ENCODE peak calls at places on chromosomes 4 and X, in five cellular contexts. G is A549, L is K562, Q is HepG2, W is endothelial cell of umbilical vein. O is an unnamed sample.

GRCh38 chr4:73603854-73604584 is 16.2 kb downstream of the RASSF6 start:
- DNase-seq in G (no peak), L (no peak), Q (no peak), W (peak; percentile 32), O (no peak)

GRCh38 chr4:27198971-27199370 is 338.3 kb downstream of the STIM2 start:
- DNase-seq in G (no peak), L (no peak), Q (no peak), W (no peak), O (no peak)

GRCh38 chr4:144355809-144356757 is 215.6 kb upstream of the GYPA start:
- DNase-seq in G (peak; percentile 12), L (no peak), Q (peak; percentile 3), W (peak; percentile 88), O (peak; percentile 74)

GRCh38 chrX:41313419-41313818 is 20.5 kb upstream of the DDX3X start:
- DNase-seq in G (no peak), L (no peak), Q (no peak), W (no peak), O (no peak)

GRCh38 chr4:11724731-11725130 is 296.0 kb upstream of the HS3ST1 start:
- DNase-seq in G (no peak), L (no peak), Q (no peak), W (peak; percentile 49), O (no peak)

GRCh38 chr4:55397024-55397520 is 1.3 kb downstream of the TMEM165 start:
- DNase-seq in G (no peak), L (no peak), Q (no peak), W (peak; percentile 28), O (peak; percentile 36)

GRCh38 chr4:108172231-108172779 is 3.6 kb upstream of the LEF1 start:
- DNase-seq in G (no peak), L (no peak), Q (no peak), W (no peak), O (no peak)

GRCh38 chrX:41720125-41720780 is 3.7 kb upstream of the GPR82 start:
- DNase-seq in G (no peak), L (no peak), Q (no peak), W (no peak), O (peak; percentile 20)

GRCh38 chr4:76981649-76982048 is 32.1 kb downstream of the SEPTIN11 start:
- DNase-seq in G (no peak), L (no peak), Q (no peak), W (no peak), O (no peak)

GRCh38 chrX:2442694-2443093 is 58.1 kb downstream of the DHRSX start:
- DNase-seq in G (no peak), L (no peak), Q (no peak), W (no peak), O (no peak)

GRCh38 chrX:125004799-125005198 is 314.9 kb upstream of the TEX13C start:
- DNase-seq in G (no peak), L (peak; percentile 10), Q (no peak), W (no peak), O (no peak)

GRCh38 chr4:169103966-169104412 is 93.9 kb upstream of the CBR4 start:
- DNase-seq in G (no peak), L (no peak), Q (no peak), W (no peak), O (no peak)

GRCh38 chrX:110146521-110146920 is 143.6 kb downstream of the TMEM164 start:
- DNase-seq in G (peak; percentile 55), L (peak; percentile 63), Q (peak; percentile 45), W (peak; percentile 36), O (peak; percentile 63)

GRCh38 chr4:25578431-25578830 is 77.2 kb upstream of the SLC34A2 start:
- DNase-seq in G (no peak), L (no peak), Q (no peak), W (no peak), O (no peak)

GRCh38 chr4:149927514-149927913 is 111.9 kb upstream of the IQCM start:
- DNase-seq in G (no peak), L (no peak), Q (no peak), W (no peak), O (no peak)

GRCh38 chr4:54657194-54657555 is 582 bp upstream of the KIT start:
- DNase-seq in G (no peak), L (no peak), Q (no peak), W (no peak), O (no peak)

GRCh38 chrX:150761819-150762216 is 68.6 kb downstream of the MTMR1 start:
- DNase-seq in G (no peak), L (no peak), Q (no peak), W (no peak), O (no peak)

GRCh38 chr4:144171697-144172096 is 31.2 kb upstream of the GYPA start:
- DNase-seq in G (no peak), L (no peak), Q (no peak), W (no peak), O (no peak)

GRCh38 chr4:163048447-163048846 is 118.2 kb downstream of the NAF1 start:
- DNase-seq in G (peak; percentile 31), L (peak; percentile 37), Q (peak; percentile 21), W (peak; percentile 8), O (peak; percentile 36)

GRCh38 chrX:115268421-115268820 is 21.1 kb upstream of the LUZP4 start:
- DNase-seq in G (peak; percentile 3), L (peak; percentile 6), Q (no peak), W (peak; percentile 1), O (peak; percentile 4)
- TF ChIP-seq MYC in G (no peak), L (no peak), Q (no peak), W (no peak), O (no peak)

GRCh38 chr4:56908206-56909082 is 744 bp downstream of the REST start:
- DNase-seq in G (peak; percentile 46), L (peak; percentile 86), Q (peak; percentile 47), W (peak; percentile 76), O (peak; percentile 92)
- TF ChIP-seq CTCF in G (peak; percentile 9), L (peak; percentile 13), Q (peak; percentile 16), W (no peak), O (no peak)

GRCh38 chr4:102779204-102779603 is 18.4 kb upstream of the MANBA start:
- DNase-seq in G (no peak), L (no peak), Q (no peak), W (no peak), O (no peak)
- TF ChIP-seq MYC in G (no peak), L (no peak), Q (no peak), W (no peak), O (no peak)

DNA sequence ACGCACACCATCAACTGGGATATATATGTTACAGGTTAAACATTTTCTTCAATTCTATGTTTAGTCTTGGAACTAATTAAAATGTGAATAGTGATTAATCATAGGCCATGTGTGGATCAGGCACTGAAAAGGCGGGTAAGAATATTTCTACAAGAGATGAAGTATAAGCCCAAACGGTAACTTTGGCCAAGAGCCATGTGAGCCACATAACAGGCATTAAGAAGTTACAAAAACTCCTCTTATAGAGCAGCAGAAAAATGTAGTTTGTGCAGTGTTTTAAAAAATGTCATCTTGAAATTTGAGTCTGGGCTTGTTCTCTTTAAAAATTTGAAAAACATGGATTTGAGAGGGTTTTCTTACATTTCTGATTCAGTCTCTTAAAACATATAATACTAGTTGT is 521.8 kb upstream of the DIPK2B start:
- DNase-seq in G (no peak), L (no peak), Q (no peak), W (no peak), O (no peak)
- TF ChIP-seq CTCF in G (no peak), L (no peak), Q (no peak), W (no peak), O (no peak)

GRCh38 chr4:6011271-6011671 is 7.0 kb downstream of the C4orf50 start:
- DNase-seq in G (no peak), L (no peak), Q (no peak), W (no peak), O (peak; percentile 36)
- TF ChIP-seq MYC in G (no peak), L (no peak), Q (no peak), W (no peak), O (no peak)

GRCh38 chrX:43562372-43562771 is 93.7 kb upstream of the MAOA start:
- DNase-seq in G (no peak), L (no peak), Q (no peak), W (no peak), O (no peak)

GRCh38 chrX:43556207-43556606 is 99.9 kb upstream of the MAOA start:
- DNase-seq in G (no peak), L (no peak), Q (no peak), W (no peak), O (no peak)

GRCh38 chrX:43560247-43560946 is 95.7 kb upstream of the MAOA start:
- DNase-seq in G (no peak), L (no peak), Q (no peak), W (no peak), O (no peak)

GRCh38 chrX:43557792-43558191 is 98.3 kb upstream of the MAOA start:
- DNase-seq in G (peak; percentile 49), L (peak; percentile 38), Q (peak; percentile 31), W (peak; percentile 59), O (peak; percentile 58)

DNA sequence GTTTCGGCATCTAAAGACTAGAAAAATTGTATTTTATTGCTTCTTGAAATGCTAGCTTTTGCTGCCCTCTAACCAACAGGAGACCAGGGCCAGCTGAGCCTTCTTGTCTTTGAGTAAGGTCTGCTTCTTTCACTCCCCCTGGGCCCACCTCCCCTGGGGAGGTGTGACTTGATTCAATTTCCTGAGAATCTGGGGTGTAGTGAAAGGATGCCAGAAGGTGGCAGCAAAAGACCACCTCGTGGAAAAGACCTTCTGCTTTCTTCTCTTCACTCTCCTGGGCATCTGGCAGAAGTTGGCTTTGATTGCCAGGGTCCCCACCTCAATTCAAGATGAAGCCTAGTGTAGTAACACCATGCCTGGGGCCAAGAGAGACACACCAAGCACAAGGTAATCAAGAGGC is 96.5 kb upstream of the MAOA start:
- DNase-seq in G (peak; percentile 10), L (peak; percentile 8), Q (peak; percentile 39), W (peak; percentile 57), O (peak; percentile 49)
- TF ChIP-seq CTCF in G (peak; percentile 52), L (peak; percentile 64), Q (peak; percentile 76), W (peak; percentile 31), O (peak; percentile 37)

DNA sequence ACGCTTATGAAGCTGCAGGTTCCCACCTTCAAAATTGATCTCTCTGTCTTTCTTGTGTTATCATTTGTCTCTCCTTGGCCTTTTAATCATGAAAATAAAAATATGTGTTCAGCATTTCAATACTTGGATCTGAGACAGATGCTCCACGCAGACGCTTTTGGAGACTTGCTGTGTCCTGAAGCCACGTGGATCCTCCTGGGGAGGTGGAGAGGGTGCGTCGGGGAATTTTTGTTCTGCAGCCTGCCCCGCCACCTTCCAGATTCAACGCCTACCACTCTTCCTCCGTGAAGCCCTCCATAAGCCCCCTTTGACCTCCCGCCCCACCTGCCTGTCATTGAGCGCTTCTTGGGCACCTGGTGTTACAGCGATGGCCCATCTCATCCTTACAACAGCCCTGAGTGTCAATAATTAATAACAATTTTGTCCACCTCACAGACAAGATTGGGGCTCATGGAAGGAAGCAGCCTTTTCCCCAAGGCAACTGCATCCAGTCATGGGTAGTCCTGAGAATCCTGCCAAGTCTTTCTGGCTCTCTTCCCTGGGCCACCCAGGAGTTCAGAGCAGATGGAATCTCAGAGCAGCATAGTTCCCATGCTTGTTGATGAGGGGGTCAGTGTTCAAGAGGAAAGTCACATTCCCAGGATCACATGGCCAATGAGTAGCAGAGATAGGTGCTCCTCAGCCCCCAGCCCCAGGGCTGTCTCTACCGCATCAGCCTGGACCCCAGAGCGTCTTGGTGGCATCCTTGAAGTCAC is 172.6 kb upstream of the PSAPL1 start:
- DNase-seq in G (no peak), L (no peak), Q (no peak), W (no peak), O (no peak)
- TF ChIP-seq MYC in G (no peak), L (no peak), Q (no peak), W (no peak), O (no peak)